ENCODE peak calls at places on chromosome 6, in eight cellular contexts. K is hypothalamus, F is progenitor cell of endocrine pancreas, L is Kasumi-1, W is HFFc6, U is H7, M is esophagus squamous epithelium, I is HEK293T. H is an unnamed sample.

GRCh38 chr6:25089442-25089841 is 153.7 kb upstream of the RIPOR2 start:
- DNase-seq in K (no peak), F (no peak), L (no peak), W (peak), U (no peak), M (no peak), I (no peak), H (no peak)

GRCh38 chr6:100096936-100097335 is 102.9 kb upstream of the MCHR2 start:
- DNase-seq in K (no peak), F (no peak), L (no peak), W (no peak), U (no peak), M (no peak), I (no peak), H (no peak)

GRCh38 chr6:159828074-159828473 is 28.0 kb downstream of the PNLDC1 start:
- DNase-seq in K (no peak), F (no peak), L (no peak), W (peak), U (no peak), M (no peak), I (no peak), H (no peak)

GRCh38 chr6:34189806-34190503 is 44.1 kb upstream of the GRM4 start:
- DNase-seq in K (no peak), F (no peak), L (peak), W (no peak), U (peak), M (no peak), I (no peak), H (peak)

GRCh38 chr6:41697902-41698349 is 37.5 kb downstream of the TFEB start:
- DNase-seq in K (no peak), F (no peak), L (no peak), W (peak), U (no peak), M (no peak), I (no peak), H (no peak)

GRCh38 chr6:14353263-14353662 is 235.7 kb downstream of the CD83 start:
- DNase-seq in K (no peak), F (no peak), L (no peak), W (no peak), U (no peak), M (no peak), I (no peak), H (no peak)

GRCh38 chr6:90106449-90106848 is 190.2 kb downstream of the BACH2 start:
- DNase-seq in K (no peak), F (no peak), L (no peak), W (no peak), U (no peak), M (no peak), I (no peak), H (peak)

GRCh38 chr6:141033101-141033500 is 1099.6 kb upstream of the GJE1 start:
- DNase-seq in K (no peak), F (no peak), L (no peak), W (no peak), U (no peak), M (no peak), I (no peak), H (no peak)

GRCh38 chr6:7138921-7139358 is 31.2 kb downstream of the RREB1 start:
- DNase-seq in K (no peak), F (peak), L (no peak), W (no peak), U (peak), M (no peak), I (no peak), H (no peak)

GRCh38 chr6:85756982-85757381 is 114.3 kb upstream of the SYNCRIP start:
- DNase-seq in K (peak), F (no peak), L (peak), W (peak), U (no peak), M (no peak), I (no peak), H (no peak)

GRCh38 chr6:138401960-138402832 is 1.8 kb upstream of the HEBP2 start:
- DNase-seq in K (no peak), F (no peak), L (no peak), W (no peak), U (no peak), M (no peak), I (no peak), H (no peak)

GRCh38 chr6:99152345-99152643 is 197.2 kb downstream of the FAXC start:
- DNase-seq in K (no peak), F (no peak), L (no peak), W (no peak), U (no peak), M (no peak), I (no peak), H (no peak)

GRCh38 chr6:126367849-126368248 is 27.9 kb downstream of the CENPW start:
- DNase-seq in K (no peak), F (no peak), L (peak), W (no peak), U (no peak), M (no peak), I (no peak), H (no peak)

GRCh38 chr6:42845327-42845694 is 34.1 kb upstream of the RPL7L1 start:
- DNase-seq in K (no peak), F (no peak), L (no peak), W (no peak), U (no peak), M (no peak), I (no peak), H (no peak)

GRCh38 chr6:43924222-43924702 is 154.3 kb downstream of the VEGFA start:
- DNase-seq in K (no peak), F (no peak), L (no peak), W (no peak), U (no peak), M (no peak), I (no peak), H (peak)

GRCh38 chr6:142002825-142003405 is 129.8 kb upstream of the GJE1 start:
- DNase-seq in K (no peak), F (no peak), L (no peak), W (no peak), U (no peak), M (no peak), I (no peak), H (no peak)

GRCh38 chr6:166802437-166802836 is 153.9 kb downstream of the RNASET2 start:
- DNase-seq in K (no peak), F (no peak), L (no peak), W (no peak), U (no peak), M (no peak), I (no peak), H (no peak)

GRCh38 chr6:43771210-43771857 is 1.3 kb downstream of the VEGFA start:
- DNase-seq in K (peak), F (peak), L (peak), W (peak), U (no peak), M (no peak), I (peak), H (peak)

GRCh38 chr6:32819729-32820128 is 2.9 kb upstream of the HLA-DOB start:
- DNase-seq in K (no peak), F (no peak), L (no peak), W (peak), U (no peak), M (no peak), I (no peak), H (no peak)

GRCh38 chr6:12328701-12329100 is 38.5 kb downstream of the EDN1 start:
- DNase-seq in K (no peak), F (no peak), L (no peak), W (no peak), U (no peak), M (no peak), I (no peak), H (no peak)

GRCh38 chr6:139037490-139037889 is 8.9 kb downstream of the ABRACL start:
- DNase-seq in K (no peak), F (no peak), L (no peak), W (peak), U (no peak), M (no peak), I (no peak), H (no peak)

GRCh38 chr6:30326446-30327231 is at the start of gene TRIM39:
- DNase-seq in K (peak), F (peak), L (peak), W (peak), U (peak), M (peak), I (peak), H (peak)

GRCh38 chr6:56843476-56844349 is 111.2 kb upstream of the BEND6 start:
- DNase-seq in K (peak), F (peak), L (peak), W (peak), U (peak), M (no peak), I (peak), H (peak)

GRCh38 chr6:28866342-28867077 is 57.3 kb downstream of the TRIM27 start:
- DNase-seq in K (peak), F (peak), L (peak), W (peak), U (peak), M (no peak), I (no peak), H (no peak)

GRCh38 chr6:31738048-31738979 is 1.5 kb upstream of the MSH5 start:
- DNase-seq in K (no peak), F (no peak), L (peak), W (peak), U (no peak), M (no peak), I (no peak), H (peak)

GRCh38 chr6:90004511-90004910 is 110.2 kb downstream of the GJA10 start:
- DNase-seq in K (no peak), F (no peak), L (no peak), W (no peak), U (no peak), M (no peak), I (no peak), H (no peak)

GRCh38 chr6:88725111-88725711 is 238.2 kb downstream of the RNGTT start:
- DNase-seq in K (no peak), F (peak), L (peak), W (no peak), U (peak), M (no peak), I (peak), H (no peak)

GRCh38 chr6:113854531-113855499 is 2.3 kb upstream of the MARCKS start:
- DNase-seq in K (peak), F (peak), L (peak), W (peak), U (peak), M (peak), I (peak), H (peak)

GRCh38 chr6:54525731-54526130 is 217.5 kb downstream of the TINAG start:
- DNase-seq in K (no peak), F (no peak), L (no peak), W (peak), U (no peak), M (no peak), I (no peak), H (no peak)

GRCh38 chr6:8837343-8837742 is 402.0 kb upstream of the SLC35B3 start:
- DNase-seq in K (no peak), F (no peak), L (no peak), W (no peak), U (no peak), M (no peak), I (no peak), H (no peak)

GRCh38 chr6:90835584-90836212 is 248.8 kb upstream of the MAP3K7 start:
- DNase-seq in K (no peak), F (no peak), L (no peak), W (no peak), U (no peak), M (no peak), I (no peak), H (no peak)

GRCh38 chr6:163780993-163781392 is 366.5 kb downstream of the QKI start:
- DNase-seq in K (no peak), F (no peak), L (no peak), W (no peak), U (peak), M (no peak), I (no peak), H (no peak)

GRCh38 chr6:4291453-4292403 is 156.4 kb upstream of the ECI2 start:
- DNase-seq in K (no peak), F (no peak), L (no peak), W (peak), U (peak), M (no peak), I (no peak), H (no peak)

GRCh38 chr6:4371207-4371921 is 236.0 kb upstream of the ECI2 start:
- DNase-seq in K (no peak), F (no peak), L (no peak), W (peak), U (no peak), M (no peak), I (no peak), H (no peak)